ENCODE peak calls at places on chromosomes 3 and 15, in ten cellular contexts. One of them, this sample, is unnamed.
A peak's percentile ranks its signal among the peaks of the same experiment; 100 is the strongest.

GRCh38 chr3:18712713-18713575 is 287.8 kb upstream of the SATB1 start:
- DNase-seq in B cell: no peak
- DNase-seq in RWPE1: no peak
- DNase-seq in suprapubic skin: no peak
- DNase-seq in endothelial cell of umbilical vein: no peak
- DNase-seq in bronchial epithelial cell: no peak
- DNase-seq in heart left ventricle: no peak
- DNase-seq in foreskin fibroblast: no peak
- DNase-seq in GM10248: no peak
- DNase-seq in cardiac fibroblast: no peak
- DNase-seq in this sample: no peak

GRCh38 chr15:95669146-95669922 is 661.2 kb upstream of the NR2F2 start:
- DNase-seq in B cell: no peak
- DNase-seq in RWPE1: no peak
- DNase-seq in suprapubic skin: no peak
- DNase-seq in endothelial cell of umbilical vein: peak; percentile 79
- DNase-seq in bronchial epithelial cell: no peak
- DNase-seq in heart left ventricle: no peak
- DNase-seq in foreskin fibroblast: no peak
- DNase-seq in GM10248: no peak
- DNase-seq in cardiac fibroblast: peak; percentile 31
- DNase-seq in this sample: no peak

GRCh38 chr3:172317984-172318383 is 130.3 kb downstream of the GHSR start:
- DNase-seq in B cell: no peak
- DNase-seq in RWPE1: peak; percentile 75
- DNase-seq in suprapubic skin: peak; percentile 69
- DNase-seq in endothelial cell of umbilical vein: peak; percentile 94
- DNase-seq in bronchial epithelial cell: peak; percentile 87
- DNase-seq in heart left ventricle: peak; percentile 74
- DNase-seq in foreskin fibroblast: peak; percentile 87
- DNase-seq in GM10248: peak; percentile 44
- DNase-seq in cardiac fibroblast: peak; percentile 97
- DNase-seq in this sample: no peak

GRCh38 chr15:34588046-34588674 is 4.7 kb upstream of the GOLGA8B start:
- DNase-seq in B cell: peak; percentile 45
- DNase-seq in RWPE1: peak; percentile 67
- DNase-seq in suprapubic skin: no peak
- DNase-seq in endothelial cell of umbilical vein: peak; percentile 74
- DNase-seq in bronchial epithelial cell: peak; percentile 66
- DNase-seq in heart left ventricle: peak; percentile 45
- DNase-seq in foreskin fibroblast: peak; percentile 77
- DNase-seq in GM10248: peak; percentile 60
- DNase-seq in cardiac fibroblast: peak; percentile 88
- DNase-seq in this sample: no peak

GRCh38 chr3:187044871-187045552 is 94.3 kb downstream of the RPL39L start:
- DNase-seq in B cell: no peak
- DNase-seq in RWPE1: no peak
- DNase-seq in suprapubic skin: no peak
- DNase-seq in endothelial cell of umbilical vein: peak; percentile 90
- DNase-seq in bronchial epithelial cell: peak; percentile 12
- DNase-seq in heart left ventricle: peak; percentile 63
- DNase-seq in foreskin fibroblast: no peak
- DNase-seq in GM10248: no peak
- DNase-seq in cardiac fibroblast: peak; percentile 37
- DNase-seq in this sample: no peak

GRCh38 chr3:148319161-148319915 is 378.4 kb upstream of the AGTR1 start:
- DNase-seq in B cell: no peak
- DNase-seq in RWPE1: peak; percentile 15
- DNase-seq in suprapubic skin: no peak
- DNase-seq in endothelial cell of umbilical vein: no peak
- DNase-seq in bronchial epithelial cell: peak; percentile 88
- DNase-seq in heart left ventricle: no peak
- DNase-seq in foreskin fibroblast: peak; percentile 58
- DNase-seq in GM10248: peak; percentile 24
- DNase-seq in cardiac fibroblast: peak; percentile 82
- DNase-seq in this sample: no peak

GRCh38 chr3:140093742-140094141 is 158.8 kb downstream of the CLSTN2 start:
- DNase-seq in B cell: no peak
- DNase-seq in RWPE1: peak; percentile 61
- DNase-seq in suprapubic skin: no peak
- DNase-seq in endothelial cell of umbilical vein: no peak
- DNase-seq in bronchial epithelial cell: peak; percentile 64
- DNase-seq in heart left ventricle: peak; percentile 68
- DNase-seq in foreskin fibroblast: peak; percentile 39
- DNase-seq in GM10248: no peak
- DNase-seq in cardiac fibroblast: peak; percentile 62
- DNase-seq in this sample: peak; percentile 52

GRCh38 chr15:68682330-68682729 is 103.5 kb downstream of the CORO2B start:
- DNase-seq in B cell: no peak
- DNase-seq in RWPE1: no peak
- DNase-seq in suprapubic skin: no peak
- DNase-seq in endothelial cell of umbilical vein: no peak
- DNase-seq in bronchial epithelial cell: no peak
- DNase-seq in heart left ventricle: no peak
- DNase-seq in foreskin fibroblast: no peak
- DNase-seq in GM10248: no peak
- DNase-seq in cardiac fibroblast: no peak
- DNase-seq in this sample: no peak

DNA sequence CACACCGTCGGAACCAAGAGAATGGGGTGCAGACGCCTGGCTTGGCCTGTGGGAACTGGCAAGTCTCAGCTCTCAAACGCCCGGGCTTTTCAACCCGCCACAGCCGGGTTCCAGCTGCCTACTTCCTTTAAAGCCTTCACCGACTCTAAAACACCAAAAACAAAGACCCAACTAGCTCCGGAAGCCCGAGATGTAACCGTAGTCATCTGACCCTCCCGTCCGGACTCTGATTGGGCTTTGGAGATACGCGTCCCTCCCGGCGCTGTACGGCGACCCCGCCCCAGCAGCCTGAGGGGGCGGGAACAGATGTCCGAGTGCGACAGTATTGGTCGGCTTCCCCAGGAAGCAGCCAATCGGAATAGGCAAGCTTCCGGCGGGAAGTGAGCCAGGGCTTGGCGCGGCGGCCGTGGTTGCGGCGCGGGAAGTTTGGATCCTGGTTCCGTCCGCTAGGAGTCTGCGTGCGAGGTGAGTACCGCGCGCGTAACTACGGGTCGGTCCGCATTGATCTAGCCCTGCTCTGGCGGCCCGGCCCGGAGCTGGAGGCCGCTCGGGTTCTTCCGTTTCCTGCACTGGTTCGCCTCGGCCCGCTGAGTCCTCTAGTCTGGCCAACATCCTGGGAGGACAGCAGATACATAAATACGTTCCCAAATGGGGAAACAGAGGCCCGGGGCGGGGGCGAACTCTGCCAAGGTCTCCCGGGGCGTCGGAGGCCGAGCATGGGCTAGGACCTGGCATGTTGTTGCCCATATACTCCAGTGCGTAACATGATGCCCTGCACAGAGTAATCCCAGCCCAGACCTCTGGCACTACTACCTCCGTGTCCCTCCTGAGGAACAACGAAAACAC is at the start of gene BLM:
- DNase-seq in B cell: peak; percentile 93
- DNase-seq in RWPE1: peak; percentile 100
- DNase-seq in suprapubic skin: peak; percentile 97
- DNase-seq in endothelial cell of umbilical vein: peak; percentile 99
- DNase-seq in bronchial epithelial cell: peak; percentile 94
- DNase-seq in heart left ventricle: peak; percentile 95
- DNase-seq in foreskin fibroblast: peak; percentile 97
- DNase-seq in GM10248: peak; percentile 99
- DNase-seq in cardiac fibroblast: peak; percentile 97
- DNase-seq in this sample: peak; percentile 78
- TF ChIP-seq CTCF in B cell: peak; percentile 30
- TF ChIP-seq CTCF in RWPE1: peak; percentile 43
- TF ChIP-seq CTCF in suprapubic skin: peak; percentile 68
- TF ChIP-seq CTCF in endothelial cell of umbilical vein: no peak
- TF ChIP-seq CTCF in bronchial epithelial cell: peak; percentile 35
- TF ChIP-seq CTCF in heart left ventricle: peak; percentile 52
- TF ChIP-seq CTCF in foreskin fibroblast: peak; percentile 31
- TF ChIP-seq CTCF in GM10248: no peak
- TF ChIP-seq CTCF in cardiac fibroblast: peak; percentile 43
- TF ChIP-seq CTCF in this sample: no peak

DNA sequence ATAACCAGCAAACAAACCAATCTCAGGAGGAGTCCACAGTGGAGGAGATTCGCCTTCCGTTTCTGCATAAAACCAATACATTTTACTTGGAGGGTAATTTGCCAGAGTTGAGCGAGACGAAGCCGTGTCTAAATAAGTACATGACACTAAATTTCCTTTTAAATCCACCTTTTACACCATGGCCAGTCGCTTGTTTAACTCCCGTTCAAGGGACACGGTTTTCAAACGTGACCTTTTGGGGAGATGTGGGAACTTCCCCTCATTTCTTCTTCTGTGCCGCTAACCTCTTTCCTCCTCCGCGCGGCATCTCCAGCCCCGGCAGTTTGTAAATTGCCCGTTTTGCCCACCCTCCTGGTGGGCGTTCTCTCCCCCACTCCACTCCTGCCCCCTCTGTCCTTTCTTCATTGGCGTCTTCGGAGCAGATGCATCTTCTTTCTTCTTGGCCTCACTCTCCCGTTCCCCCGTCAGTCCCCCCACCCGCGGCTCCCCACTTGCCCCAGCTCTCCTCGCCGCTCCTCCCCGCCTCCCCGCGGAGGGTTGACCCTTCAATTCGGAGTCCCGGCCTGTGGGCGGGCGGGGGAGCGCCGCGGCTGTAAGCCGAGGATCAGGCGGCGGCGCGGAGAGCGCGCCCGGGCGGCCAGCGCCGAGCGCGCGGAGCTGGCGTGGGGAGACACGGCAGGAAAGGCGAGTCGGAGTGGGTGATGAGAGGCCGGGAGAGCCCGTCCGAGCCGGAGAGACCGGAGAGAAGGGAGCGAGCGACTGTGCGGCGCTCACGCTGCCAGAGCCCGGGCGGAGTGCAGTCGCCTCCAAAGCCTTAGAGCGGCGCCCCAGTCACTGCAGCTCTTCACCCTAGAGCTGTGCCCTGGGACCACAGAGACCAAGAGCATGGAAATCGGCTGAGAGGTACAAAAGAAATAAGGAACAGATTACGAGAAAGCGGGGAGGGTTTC is at the start of gene NLGN1:
- DNase-seq in B cell: peak; percentile 23
- DNase-seq in RWPE1: peak; percentile 8
- DNase-seq in suprapubic skin: peak; percentile 74
- DNase-seq in endothelial cell of umbilical vein: peak; percentile 89
- DNase-seq in bronchial epithelial cell: peak; percentile 15
- DNase-seq in heart left ventricle: peak; percentile 68
- DNase-seq in foreskin fibroblast: peak; percentile 80
- DNase-seq in GM10248: peak; percentile 14
- DNase-seq in cardiac fibroblast: peak; percentile 65
- DNase-seq in this sample: no peak
- TF ChIP-seq CTCF in B cell: no peak
- TF ChIP-seq CTCF in RWPE1: no peak
- TF ChIP-seq CTCF in suprapubic skin: peak; percentile 4
- TF ChIP-seq CTCF in endothelial cell of umbilical vein: peak; percentile 16
- TF ChIP-seq CTCF in bronchial epithelial cell: peak; percentile 9
- TF ChIP-seq CTCF in heart left ventricle: no peak
- TF ChIP-seq CTCF in foreskin fibroblast: peak; percentile 31
- TF ChIP-seq CTCF in GM10248: no peak
- TF ChIP-seq CTCF in cardiac fibroblast: peak; percentile 32
- TF ChIP-seq CTCF in this sample: no peak

DNA sequence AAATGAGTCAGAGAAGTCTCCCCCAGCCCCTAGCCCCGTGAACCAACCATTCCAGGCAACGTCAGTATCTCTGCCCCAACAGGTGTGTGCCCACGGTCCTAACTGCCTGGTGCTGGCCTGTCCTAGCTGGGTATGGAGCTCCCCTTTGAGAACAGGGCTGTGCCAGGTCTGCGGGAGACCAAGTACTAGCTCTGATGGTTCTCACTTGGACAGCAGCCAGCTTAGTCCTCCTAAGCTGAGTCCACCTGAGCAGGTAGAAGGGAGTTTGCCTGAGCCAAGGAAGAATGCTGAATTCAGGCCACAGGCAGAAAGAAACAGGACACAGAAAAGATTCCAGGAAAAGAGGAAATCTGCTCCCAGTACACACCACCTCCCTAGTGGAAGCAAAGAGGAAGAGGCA is 33.1 kb upstream of the PARL start:
- DNase-seq in B cell: no peak
- DNase-seq in RWPE1: no peak
- DNase-seq in suprapubic skin: no peak
- DNase-seq in endothelial cell of umbilical vein: no peak
- DNase-seq in bronchial epithelial cell: no peak
- DNase-seq in heart left ventricle: no peak
- DNase-seq in foreskin fibroblast: no peak
- DNase-seq in GM10248: no peak
- DNase-seq in cardiac fibroblast: no peak
- DNase-seq in this sample: no peak
- TF ChIP-seq CTCF in B cell: no peak
- TF ChIP-seq CTCF in RWPE1: no peak
- TF ChIP-seq CTCF in suprapubic skin: no peak
- TF ChIP-seq CTCF in endothelial cell of umbilical vein: no peak
- TF ChIP-seq CTCF in bronchial epithelial cell: no peak
- TF ChIP-seq CTCF in heart left ventricle: no peak
- TF ChIP-seq CTCF in foreskin fibroblast: no peak
- TF ChIP-seq CTCF in GM10248: no peak
- TF ChIP-seq CTCF in cardiac fibroblast: no peak
- TF ChIP-seq CTCF in this sample: no peak

GRCh38 chr15:86650084-86650483 is 570.4 kb downstream of the AGBL1 start:
- DNase-seq in B cell: no peak
- DNase-seq in RWPE1: peak; percentile 41
- DNase-seq in suprapubic skin: no peak
- DNase-seq in endothelial cell of umbilical vein: no peak
- DNase-seq in bronchial epithelial cell: peak; percentile 73
- DNase-seq in heart left ventricle: no peak
- DNase-seq in foreskin fibroblast: no peak
- DNase-seq in GM10248: no peak
- DNase-seq in cardiac fibroblast: no peak
- DNase-seq in this sample: no peak

GRCh38 chr15:86647810-86648440 is 568.3 kb downstream of the AGBL1 start:
- DNase-seq in B cell: no peak
- DNase-seq in RWPE1: no peak
- DNase-seq in suprapubic skin: no peak
- DNase-seq in endothelial cell of umbilical vein: no peak
- DNase-seq in bronchial epithelial cell: no peak
- DNase-seq in heart left ventricle: no peak
- DNase-seq in foreskin fibroblast: no peak
- DNase-seq in GM10248: no peak
- DNase-seq in cardiac fibroblast: no peak
- DNase-seq in this sample: no peak

GRCh38 chr15:86653344-86654192 is 573.9 kb downstream of the AGBL1 start:
- DNase-seq in B cell: no peak
- DNase-seq in RWPE1: no peak
- DNase-seq in suprapubic skin: no peak
- DNase-seq in endothelial cell of umbilical vein: no peak
- DNase-seq in bronchial epithelial cell: no peak
- DNase-seq in heart left ventricle: no peak
- DNase-seq in foreskin fibroblast: no peak
- DNase-seq in GM10248: no peak
- DNase-seq in cardiac fibroblast: no peak
- DNase-seq in this sample: no peak

GRCh38 chr15:86645861-86646393 is 566.3 kb downstream of the AGBL1 start:
- DNase-seq in B cell: no peak
- DNase-seq in RWPE1: peak; percentile 23
- DNase-seq in suprapubic skin: no peak
- DNase-seq in endothelial cell of umbilical vein: no peak
- DNase-seq in bronchial epithelial cell: peak; percentile 88
- DNase-seq in heart left ventricle: no peak
- DNase-seq in foreskin fibroblast: no peak
- DNase-seq in GM10248: no peak
- DNase-seq in cardiac fibroblast: no peak
- DNase-seq in this sample: no peak

DNA sequence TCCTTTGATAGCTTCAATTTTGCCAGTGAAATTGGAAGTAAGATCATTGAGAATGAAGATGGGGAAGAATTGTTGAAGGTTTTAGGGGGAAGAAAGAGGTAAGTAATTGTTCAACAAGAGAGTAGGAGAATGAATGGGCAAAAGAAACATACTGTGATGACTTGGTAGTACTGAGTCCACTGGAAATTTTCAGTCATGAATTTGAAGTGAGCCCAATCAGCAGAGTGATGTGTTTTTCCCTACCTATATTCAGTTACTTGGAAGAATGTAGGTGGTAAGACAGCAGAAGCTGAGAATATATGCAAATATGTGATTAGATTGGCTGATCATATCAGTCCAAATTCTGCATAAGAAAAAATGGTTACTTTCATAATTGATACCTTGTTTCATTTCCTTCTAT is 569.6 kb downstream of the AGBL1 start:
- DNase-seq in B cell: no peak
- DNase-seq in RWPE1: no peak
- DNase-seq in suprapubic skin: no peak
- DNase-seq in endothelial cell of umbilical vein: no peak
- DNase-seq in bronchial epithelial cell: no peak
- DNase-seq in heart left ventricle: no peak
- DNase-seq in foreskin fibroblast: no peak
- DNase-seq in GM10248: no peak
- DNase-seq in cardiac fibroblast: no peak
- DNase-seq in this sample: no peak
- TF ChIP-seq CTCF in B cell: no peak
- TF ChIP-seq CTCF in RWPE1: no peak
- TF ChIP-seq CTCF in suprapubic skin: no peak
- TF ChIP-seq CTCF in endothelial cell of umbilical vein: no peak
- TF ChIP-seq CTCF in bronchial epithelial cell: no peak
- TF ChIP-seq CTCF in heart left ventricle: no peak
- TF ChIP-seq CTCF in foreskin fibroblast: no peak
- TF ChIP-seq CTCF in GM10248: no peak
- TF ChIP-seq CTCF in cardiac fibroblast: no peak
- TF ChIP-seq CTCF in this sample: no peak

This sample was measured in omental fat pad.